ENCODE peak calls at places on chromosomes 4 and X, in nine cellular contexts. M is left cardiac atrium; Q is fibroblast of gingiva; I is heart left ventricle; D is midbrain; Z is HEK293T; B is left kidney; J is activated CD4-positive, alpha-beta T cell treated with anti-CD3 and anti-CD28 coated beads for 4 hours; K is AG08396. R is an unnamed sample.

GRCh38 chr4:148693913-148694649 is 251.9 kb upstream of the NR3C2 start:
- DNase-seq in Q (no peak), J (no peak), K (no peak), M (no peak), D (no peak), B (no peak), I (no peak), Z (no peak), R (no peak)

GRCh38 chr4:109548655-109549054 is 11.4 kb upstream of the MCUB start:
- DNase-seq in I (no peak), M (no peak), B (no peak), J (peak), D (no peak), Z (no peak), K (peak), Q (peak), R (peak)

GRCh38 chrX:109770780-109771179 is 37.7 kb upstream of the ACSL4 start:
- DNase-seq in Q (no peak), B (no peak), I (no peak), K (no peak), J (no peak), M (no peak), D (no peak), Z (no peak), R (no peak)

GRCh38 chrX:13933352-13933751 is 96.3 kb downstream of the GEMIN8 start:
- DNase-seq in K (no peak), J (no peak), B (no peak), M (no peak), D (no peak), I (no peak), Q (no peak), Z (no peak), R (no peak)

GRCh38 chrX:19283597-19284339 is 60.0 kb upstream of the PDHA1 start:
- DNase-seq in K (no peak), B (no peak), D (no peak), I (no peak), M (no peak), Z (no peak), J (no peak), Q (no peak), R (no peak)

GRCh38 chr4:36823199-36823967 is 421.2 kb upstream of the NWD2 start:
- DNase-seq in M (no peak), I (no peak), B (no peak), Z (no peak), Q (no peak), D (no peak), K (no peak), J (no peak), R (peak)

GRCh38 chrX:69262036-69262905 is 97.0 kb upstream of the PJA1 start:
- DNase-seq in Z (no peak), D (no peak), B (peak), M (no peak), I (no peak), K (no peak), J (no peak), Q (peak), R (no peak)

GRCh38 chr4:67885727-67886126 is 1.9 kb upstream of the TMPRSS11D start:
- DNase-seq in K (peak), Z (no peak), B (no peak), D (no peak), I (no peak), M (no peak), Q (peak), J (no peak), R (peak)

GRCh38 chr4:87489678-87490077 is 39.5 kb downstream of the SPARCL1 start:
- DNase-seq in Z (no peak), I (no peak), J (no peak), D (no peak), B (no peak), Q (no peak), K (no peak), M (no peak), R (no peak)